ENCODE peak calls at places on chromosome 9, in six cellular contexts. K, E, P, Y, S and O are unnamed samples.

GRCh38 chr9:16828335-16829281 is 41.9 kb downstream of the BNC2 start:
- DNase-seq in K (no peak), E (peak; percentile 46), P (peak; percentile 51), Y (no peak), S (no peak), O (no peak)

GRCh38 chr9:98101868-98102273 is 17.2 kb downstream of the TRIM14 start:
- DNase-seq in K (no peak), E (no peak), P (no peak), Y (no peak), S (peak; percentile 61), O (no peak)

GRCh38 chr9:125861405-125862063 is 114.4 kb downstream of the PBX3 start:
- DNase-seq in K (peak; percentile 52), E (no peak), P (no peak), Y (no peak), S (no peak), O (no peak)

GRCh38 chr9:4290427-4290837 is 9.4 kb downstream of the GLIS3 start:
- DNase-seq in K (no peak), E (no peak), P (no peak), Y (no peak), S (no peak), O (no peak)

GRCh38 chr9:70111042-70111602 is 67.5 kb downstream of the MAMDC2 start:
- DNase-seq in K (peak; percentile 57), E (peak; percentile 60), P (peak; percentile 91), Y (no peak), S (peak; percentile 35), O (no peak)

GRCh38 chr9:129597355-129598088 is 23.4 kb downstream of the C9orf50 start:
- DNase-seq in K (peak; percentile 32), E (peak; percentile 60), P (peak; percentile 90), Y (no peak), S (peak; percentile 31), O (no peak)

GRCh38 chr9:101457003-101457402 is 21.4 kb upstream of the ALDOB start:
- DNase-seq in K (no peak), E (no peak), P (no peak), Y (no peak), S (no peak), O (no peak)

GRCh38 chr9:99778829-99779228 is 42.9 kb upstream of the NR4A3 start:
- DNase-seq in K (no peak), E (no peak), P (no peak), Y (no peak), S (no peak), O (no peak)

GRCh38 chr9:89676281-89676680 is 71.5 kb downstream of the GADD45G start:
- DNase-seq in K (no peak), E (peak; percentile 31), P (no peak), Y (no peak), S (no peak), O (no peak)

GRCh38 chr9:11312976-11313375 is 700.2 kb upstream of the PTPRD start:
- DNase-seq in K (no peak), E (no peak), P (no peak), Y (no peak), S (no peak), O (no peak)

GRCh38 chr9:87787735-87788134 is 61.8 kb downstream of the CTSL start:
- DNase-seq in K (no peak), E (no peak), P (no peak), Y (no peak), S (no peak), O (no peak)

GRCh38 chr9:20314981-20315380 is 307.3 kb downstream of the MLLT3 start:
- DNase-seq in K (no peak), E (no peak), P (no peak), Y (no peak), S (no peak), O (no peak)

DNA sequence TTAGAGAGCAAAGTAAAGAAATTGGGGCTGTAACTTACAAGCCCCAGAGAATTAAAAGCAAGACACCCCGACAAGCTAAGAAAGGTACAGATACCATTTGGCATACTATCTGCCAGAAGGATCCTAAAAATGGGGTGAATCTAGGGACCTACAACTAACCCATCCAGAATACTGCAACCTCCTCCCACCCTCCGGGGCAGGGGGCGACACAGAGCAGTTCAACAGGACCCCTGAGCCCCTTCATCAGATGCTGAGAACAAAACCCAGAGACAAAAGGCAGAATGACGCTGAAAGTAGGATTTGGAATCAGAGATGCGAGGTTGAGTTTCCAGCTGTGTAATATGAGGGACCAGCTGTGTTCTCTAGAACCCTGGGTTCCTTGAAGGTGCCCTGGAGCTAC is 71.2 kb downstream of the EPB41L4B start:
- DNase-seq in K (no peak), E (no peak), P (no peak), Y (no peak), S (no peak), O (no peak)
- TF ChIP-seq CTCF in K (no peak), E (no peak), P (no peak), Y (no peak), S (no peak), O (no peak)

GRCh38 chr9:136926154-136926704 is 18.3 kb downstream of the FBXW5 start:
- DNase-seq in K (no peak), E (no peak), P (no peak), Y (no peak), S (no peak), O (no peak)
- TF ChIP-seq CTCF in K (peak; percentile 17), E (no peak), P (no peak), Y (peak; percentile 7), S (no peak), O (no peak)

GRCh38 chr9:120374817-120375216 is 205.2 kb downstream of the CDK5RAP2 start:
- DNase-seq in K (no peak), E (no peak), P (no peak), Y (no peak), S (no peak), O (no peak)

GRCh38 chr9:120376101-120376500 is 203.9 kb downstream of the CDK5RAP2 start:
- DNase-seq in K (no peak), E (no peak), P (no peak), Y (no peak), S (no peak), O (no peak)

GRCh38 chr9:120377268-120378150 is 202.5 kb downstream of the CDK5RAP2 start:
- DNase-seq in K (no peak), E (no peak), P (no peak), Y (no peak), S (no peak), O (no peak)

GRCh38 chr9:120374239-120374638 is 205.7 kb downstream of the CDK5RAP2 start:
- DNase-seq in K (no peak), E (no peak), P (no peak), Y (no peak), S (no peak), O (no peak)

DNA sequence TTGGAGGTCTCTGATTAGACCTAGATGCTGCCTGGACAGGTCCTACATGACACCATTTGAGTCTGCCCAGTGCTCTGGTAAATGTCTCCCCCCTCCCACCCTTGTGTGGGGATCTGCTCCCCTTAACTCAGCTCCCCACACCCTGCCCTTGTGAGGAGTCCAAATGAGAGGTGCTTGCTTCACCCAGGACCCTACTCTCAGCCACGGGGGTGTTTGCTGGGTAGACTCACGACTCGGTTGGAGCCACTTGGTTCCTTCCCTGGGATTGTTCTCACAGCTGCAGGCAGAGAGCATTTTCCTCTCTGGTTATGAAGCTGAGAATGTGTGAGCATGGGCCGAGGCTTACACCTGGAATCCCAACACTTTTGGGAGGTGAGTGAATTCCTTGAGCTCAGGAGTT is 204.7 kb downstream of the CDK5RAP2 start:
- DNase-seq in K (no peak), E (no peak), P (no peak), Y (no peak), S (no peak), O (no peak)
- TF ChIP-seq CTCF in K (no peak), E (no peak), P (no peak), Y (no peak), S (no peak), O (no peak)

DNA sequence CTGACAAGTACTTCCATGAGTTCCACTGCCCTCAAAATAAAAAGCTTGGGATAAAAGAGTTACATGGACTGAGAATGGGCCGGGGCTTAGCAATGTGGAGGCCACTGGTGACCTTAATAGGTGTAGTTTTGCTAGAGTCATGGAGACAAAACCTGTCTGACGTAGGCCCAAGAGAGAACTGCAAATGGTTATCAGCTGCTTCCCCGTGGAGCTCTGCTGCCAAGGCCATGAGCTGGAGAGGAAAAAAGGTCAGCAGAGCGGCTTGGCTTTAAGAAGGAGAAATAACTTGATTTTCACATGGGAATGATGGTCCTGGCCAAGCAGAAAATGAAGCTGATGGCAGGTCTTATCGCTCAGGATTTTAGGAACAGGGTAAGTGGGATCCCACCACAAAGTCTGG is 3.7 kb upstream of the SURF6 start:
- DNase-seq in K (no peak), E (no peak), P (no peak), Y (no peak), S (no peak), O (no peak)
- TF ChIP-seq CTCF in K (no peak), E (no peak), P (no peak), Y (no peak), S (no peak), O (no peak)

GRCh38 chr9:131557855-131558548 is 12.7 kb downstream of the PRRT1B start:
- DNase-seq in K (no peak), E (no peak), P (no peak), Y (no peak), S (no peak), O (no peak)
- TF ChIP-seq CTCF in K (no peak), E (no peak), P (no peak), Y (no peak), S (no peak), O (no peak)

DNA sequence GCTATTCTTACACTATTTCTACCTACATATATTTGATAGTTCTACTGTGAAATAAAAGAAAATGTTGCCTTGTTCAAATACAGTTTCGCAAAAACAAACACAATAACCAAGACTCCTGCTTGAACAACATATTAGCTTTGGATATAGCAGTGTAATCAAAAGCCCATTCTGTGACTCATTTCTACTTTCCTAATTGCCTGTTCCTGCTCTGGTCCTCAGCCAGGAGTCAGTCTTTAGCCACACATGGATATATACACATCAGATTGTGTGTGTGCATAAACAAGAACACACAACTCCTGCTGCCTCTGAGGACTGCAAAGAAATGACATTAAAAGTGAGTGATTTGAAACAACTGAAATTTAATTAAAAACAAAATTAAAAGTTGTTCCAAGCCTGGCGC is 334.8 kb downstream of the TRIM32 start:
- DNase-seq in K (no peak), E (no peak), P (no peak), Y (no peak), S (no peak), O (no peak)
- TF ChIP-seq CTCF in K (peak; percentile 22), E (no peak), P (no peak), Y (no peak), S (no peak), O (peak; percentile 17)

DNA sequence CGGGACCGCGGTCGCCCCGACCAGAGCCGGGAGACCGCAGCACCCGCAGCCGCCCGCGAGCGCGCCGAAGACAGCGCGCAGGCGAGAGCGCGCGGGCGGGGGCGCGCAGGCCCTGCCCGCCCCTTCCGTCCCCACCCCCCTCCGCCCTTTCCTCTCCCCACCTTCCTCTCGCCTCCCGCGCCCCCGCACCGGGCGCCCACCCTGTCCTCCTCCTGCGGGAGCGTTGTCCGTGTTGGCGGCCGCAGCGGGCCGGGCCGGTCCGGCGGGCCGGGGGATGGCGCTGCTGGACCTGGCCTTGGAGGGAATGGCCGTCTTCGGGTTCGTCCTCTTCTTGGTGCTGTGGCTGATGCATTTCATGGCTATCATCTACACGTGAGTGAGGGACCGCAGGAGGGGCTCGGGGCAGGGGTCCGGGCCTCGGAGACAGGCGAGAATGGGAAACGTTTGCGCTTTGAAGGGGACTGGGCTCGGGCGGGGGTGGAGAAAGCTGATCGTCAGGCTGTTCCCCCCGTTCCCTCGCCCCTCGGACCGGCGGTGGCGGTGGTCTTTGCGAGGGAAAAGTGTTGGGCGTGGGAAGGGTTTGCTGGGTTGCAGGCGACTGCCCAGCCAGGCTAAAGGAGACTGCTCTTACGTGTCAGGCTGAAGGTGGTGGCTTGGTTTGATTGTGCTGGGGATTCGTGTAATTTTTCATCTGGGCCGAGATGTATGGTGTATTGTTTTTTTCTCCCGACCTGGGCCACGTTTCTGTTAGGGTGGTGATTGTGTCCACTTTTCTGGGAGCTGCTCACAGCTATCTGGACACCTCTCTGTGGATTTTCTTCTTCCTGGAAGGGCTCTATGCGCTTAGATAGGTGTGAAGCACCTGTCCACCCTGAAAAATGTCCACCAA is 572 bp downstream of the UGCG start:
- DNase-seq in K (peak; percentile 53), E (peak; percentile 52), P (peak; percentile 80), Y (no peak), S (no peak), O (peak; percentile 32)
- TF ChIP-seq CTCF in K (peak; percentile 40), E (no peak), P (peak; percentile 3), Y (no peak), S (no peak), O (peak; percentile 2)